ENCODE peak calls at places on chromosomes 2 and 18, in eight cellular contexts. One of them, this sample, is unnamed.

GRCh38 chr18:28045176-28045810 is 131.6 kb downstream of the CDH2 start:
- DNase-seq in NCI-H187: peak; percentile 48
- DNase-seq in iris pigment epithelial cell: peak; percentile 85
- DNase-seq in activated effector memory CD4-positive, alpha-beta T cell treated with Interleukin-2 at 50 U/mL for 16 hours: no peak
- DNase-seq in LoVo: no peak
- DNase-seq in mesothelial cell of epicardium: no peak
- DNase-seq in SK-N-DZ: no peak
- DNase-seq in ACHN: peak; percentile 79
- DNase-seq in this sample: peak; percentile 53

GRCh38 chr18:32530947-32531651 is 60.4 kb upstream of the GAREM1 start:
- DNase-seq in mesothelial cell of epicardium: no peak
- DNase-seq in NCI-H187: no peak
- DNase-seq in SK-N-DZ: no peak
- DNase-seq in ACHN: no peak
- DNase-seq in activated effector memory CD4-positive, alpha-beta T cell treated with Interleukin-2 at 50 U/mL for 16 hours: no peak
- DNase-seq in LoVo: peak; percentile 2
- DNase-seq in iris pigment epithelial cell: peak; percentile 72
- DNase-seq in this sample: peak; percentile 41

GRCh38 chr2:102112692-102113665 is 29.6 kb upstream of the IL1R1 start:
- DNase-seq in activated effector memory CD4-positive, alpha-beta T cell treated with Interleukin-2 at 50 U/mL for 16 hours: no peak
- DNase-seq in mesothelial cell of epicardium: no peak
- DNase-seq in LoVo: no peak
- DNase-seq in ACHN: no peak
- DNase-seq in NCI-H187: no peak
- DNase-seq in SK-N-DZ: no peak
- DNase-seq in iris pigment epithelial cell: peak; percentile 50
- DNase-seq in this sample: peak; percentile 92

GRCh38 chr2:217954051-217954450 is 48.7 kb downstream of the TNS1 start:
- DNase-seq in ACHN: no peak
- DNase-seq in NCI-H187: no peak
- DNase-seq in iris pigment epithelial cell: no peak
- DNase-seq in LoVo: no peak
- DNase-seq in SK-N-DZ: no peak
- DNase-seq in mesothelial cell of epicardium: no peak
- DNase-seq in activated effector memory CD4-positive, alpha-beta T cell treated with Interleukin-2 at 50 U/mL for 16 hours: no peak
- DNase-seq in this sample: no peak

GRCh38 chr2:216636570-216637450 is 3.6 kb downstream of the IGFBP2 start:
- DNase-seq in NCI-H187: no peak
- DNase-seq in activated effector memory CD4-positive, alpha-beta T cell treated with Interleukin-2 at 50 U/mL for 16 hours: no peak
- DNase-seq in iris pigment epithelial cell: peak; percentile 84
- DNase-seq in LoVo: peak; percentile 42
- DNase-seq in ACHN: no peak
- DNase-seq in mesothelial cell of epicardium: no peak
- DNase-seq in SK-N-DZ: no peak
- DNase-seq in this sample: peak; percentile 78

GRCh38 chr2:168198476-168199192 is 48.8 kb downstream of the STK39 start:
- DNase-seq in SK-N-DZ: no peak
- DNase-seq in iris pigment epithelial cell: peak; percentile 69
- DNase-seq in LoVo: peak; percentile 51
- DNase-seq in mesothelial cell of epicardium: no peak
- DNase-seq in NCI-H187: no peak
- DNase-seq in ACHN: peak; percentile 64
- DNase-seq in activated effector memory CD4-positive, alpha-beta T cell treated with Interleukin-2 at 50 U/mL for 16 hours: no peak
- DNase-seq in this sample: no peak

GRCh38 chr2:60317831-60318230 is 235.6 kb downstream of the BCL11A start:
- DNase-seq in LoVo: no peak
- DNase-seq in mesothelial cell of epicardium: no peak
- DNase-seq in iris pigment epithelial cell: no peak
- DNase-seq in ACHN: no peak
- DNase-seq in SK-N-DZ: no peak
- DNase-seq in activated effector memory CD4-positive, alpha-beta T cell treated with Interleukin-2 at 50 U/mL for 16 hours: no peak
- DNase-seq in NCI-H187: no peak
- DNase-seq in this sample: peak; percentile 58

GRCh38 chr2:165469417-165469816 is at the start of gene CSRNP3:
- DNase-seq in activated effector memory CD4-positive, alpha-beta T cell treated with Interleukin-2 at 50 U/mL for 16 hours: no peak
- DNase-seq in LoVo: no peak
- DNase-seq in SK-N-DZ: peak; percentile 91
- DNase-seq in NCI-H187: no peak
- DNase-seq in mesothelial cell of epicardium: peak; percentile 23
- DNase-seq in ACHN: peak; percentile 95
- DNase-seq in iris pigment epithelial cell: peak; percentile 87
- DNase-seq in this sample: peak; percentile 93

GRCh38 chr2:24111407-24111861 is 11.7 kb downstream of the PFN4 start:
- DNase-seq in mesothelial cell of epicardium: no peak
- DNase-seq in SK-N-DZ: no peak
- DNase-seq in activated effector memory CD4-positive, alpha-beta T cell treated with Interleukin-2 at 50 U/mL for 16 hours: no peak
- DNase-seq in LoVo: no peak
- DNase-seq in iris pigment epithelial cell: peak; percentile 57
- DNase-seq in ACHN: peak; percentile 33
- DNase-seq in NCI-H187: no peak
- DNase-seq in this sample: peak; percentile 11